ENCODE peak calls at places on chromosomes 7 and 10, in four cellular contexts. I is activated B cell treated with CpG ODN at 0.5 μM for 24 hours, X is lower lobe of right lung, K is lower leg skin. V is an unnamed sample.

GRCh38 chr7:77538186-77538907 is 1.3 kb downstream of the PTPN12 start:
- DNase-seq in I (no peak), X (peak), K (peak), V (peak)

GRCh38 chr10:106500041-106500440 is 664.5 kb downstream of the SORCS1 start:
- DNase-seq in I (no peak), X (no peak), K (no peak), V (no peak)

GRCh38 chr10:132382231-132382922 is 14.6 kb upstream of the PWWP2B start:
- DNase-seq in I (no peak), X (no peak), K (no peak), V (peak)

GRCh38 chr10:31352436-31353226 is 33.6 kb downstream of the ZEB1 start:
- DNase-seq in I (no peak), X (no peak), K (no peak), V (no peak)

GRCh38 chr10:132850896-132851295 is 64.9 kb upstream of the NKX6-2 start:
- DNase-seq in I (no peak), X (no peak), K (no peak), V (no peak)

GRCh38 chr7:30594055-30594539 is 581 bp upstream of the GARS1 start:
- DNase-seq in I (peak), X (peak), K (peak), V (peak)

GRCh38 chr7:2730846-2731770 is 43.1 kb downstream of the AMZ1 start:
- DNase-seq in I (peak), X (no peak), K (no peak), V (peak)

GRCh38 chr10:31528834-31529233 is 209.8 kb downstream of the ZEB1 start:
- DNase-seq in I (no peak), X (no peak), K (no peak), V (no peak)

GRCh38 chr10:132151951-132152505 is 34.7 kb upstream of the DPYSL4 start:
- DNase-seq in I (no peak), X (peak), K (no peak), V (peak)

GRCh38 chr7:39238209-39238869 is 260.6 kb downstream of the POU6F2 start:
- DNase-seq in I (no peak), X (no peak), K (no peak), V (no peak)

GRCh38 chr7:3578399-3578798 is 277.3 kb downstream of the SDK1 start:
- DNase-seq in I (no peak), X (no peak), K (no peak), V (no peak)

GRCh38 chr7:107147464-107148214 is 21.2 kb upstream of the HBP1 start:
- DNase-seq in I (no peak), X (no peak), K (no peak), V (no peak)

GRCh38 chr7:46286346-46286745 is 365.3 kb upstream of the IGFBP3 start:
- DNase-seq in I (no peak), X (no peak), K (no peak), V (no peak)

GRCh38 chr7:70317356-70317755 is 719.1 kb downstream of the AUTS2 start:
- DNase-seq in I (no peak), X (no peak), K (no peak), V (no peak)

GRCh38 chr7:100221767-100222444 is 2.2 kb downstream of the PVRIG start:
- DNase-seq in I (no peak), X (no peak), K (no peak), V (no peak)

GRCh38 chr10:103197177-103197576 is 4.1 kb upstream of the NT5C2 start:
- DNase-seq in I (no peak), X (peak), K (peak), V (peak)

GRCh38 chr10:122029503-122030199 is 40.7 kb downstream of the TACC2 start:
- DNase-seq in I (no peak), X (no peak), K (no peak), V (no peak)

GRCh38 chr10:122034149-122034756 is 45.3 kb downstream of the TACC2 start:
- DNase-seq in I (no peak), X (no peak), K (no peak), V (no peak)

GRCh38 chr10:122033224-122033926 is 44.4 kb downstream of the TACC2 start:
- DNase-seq in I (no peak), X (peak), K (no peak), V (no peak)

GRCh38 chr10:122030200-122030552 is 41.2 kb downstream of the TACC2 start:
- DNase-seq in I (no peak), X (no peak), K (no peak), V (no peak)
- TF ChIP-seq CTCF in I (no peak), X (no peak), K (no peak), V (no peak)

GRCh38 chr7:132872034-132872433 is 209.9 kb downstream of the CHCHD3 start:
- DNase-seq in I (no peak), X (no peak), K (no peak), V (no peak)

GRCh38 chr7:132866551-132866950 is 215.3 kb downstream of the CHCHD3 start:
- DNase-seq in I (no peak), X (no peak), K (no peak), V (no peak)

GRCh38 chr7:132876576-132876975 is 205.3 kb downstream of the CHCHD3 start:
- DNase-seq in I (no peak), X (no peak), K (no peak), V (no peak)

GRCh38 chr7:132869166-132869861 is 212.6 kb downstream of the CHCHD3 start:
- DNase-seq in I (no peak), X (no peak), K (no peak), V (no peak)

GRCh38 chr7:132871419-132871818 is 210.5 kb downstream of the CHCHD3 start:
- DNase-seq in I (no peak), X (no peak), K (no peak), V (no peak)
- TF ChIP-seq CTCF in I (no peak), X (no peak), K (no peak), V (no peak)

DNA sequence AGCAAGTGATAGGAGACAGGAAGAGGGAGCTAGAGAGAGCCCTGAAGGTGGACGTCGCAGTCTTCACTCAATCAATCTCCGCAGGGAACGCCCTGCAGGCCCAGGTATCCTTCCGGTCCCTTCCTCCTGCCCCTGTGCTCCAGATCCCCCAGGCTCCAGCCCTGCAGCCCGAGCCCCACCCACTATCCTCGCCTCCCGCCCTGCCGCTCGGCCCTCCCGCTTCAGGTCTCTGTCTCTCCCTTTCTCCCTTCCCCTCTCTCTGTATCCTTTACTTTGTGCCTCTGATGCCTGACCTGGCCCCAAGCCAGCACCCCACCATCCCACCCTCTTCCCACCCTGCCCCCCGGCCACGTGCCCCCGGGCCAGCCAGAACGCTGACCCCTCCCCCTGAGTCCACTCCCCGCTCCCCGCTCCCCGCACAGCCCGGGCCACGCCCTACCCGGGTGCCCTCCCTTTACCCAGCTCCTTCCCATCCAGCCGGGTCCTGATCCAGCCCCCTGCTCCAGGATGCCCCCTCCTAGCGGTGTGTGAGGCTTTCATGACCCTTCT is 127.7 kb downstream of the UBE2H start:
- DNase-seq in I (no peak), X (peak), K (no peak), V (no peak)
- TF ChIP-seq CTCF in I (no peak), X (no peak), K (no peak), V (no peak)

DNA sequence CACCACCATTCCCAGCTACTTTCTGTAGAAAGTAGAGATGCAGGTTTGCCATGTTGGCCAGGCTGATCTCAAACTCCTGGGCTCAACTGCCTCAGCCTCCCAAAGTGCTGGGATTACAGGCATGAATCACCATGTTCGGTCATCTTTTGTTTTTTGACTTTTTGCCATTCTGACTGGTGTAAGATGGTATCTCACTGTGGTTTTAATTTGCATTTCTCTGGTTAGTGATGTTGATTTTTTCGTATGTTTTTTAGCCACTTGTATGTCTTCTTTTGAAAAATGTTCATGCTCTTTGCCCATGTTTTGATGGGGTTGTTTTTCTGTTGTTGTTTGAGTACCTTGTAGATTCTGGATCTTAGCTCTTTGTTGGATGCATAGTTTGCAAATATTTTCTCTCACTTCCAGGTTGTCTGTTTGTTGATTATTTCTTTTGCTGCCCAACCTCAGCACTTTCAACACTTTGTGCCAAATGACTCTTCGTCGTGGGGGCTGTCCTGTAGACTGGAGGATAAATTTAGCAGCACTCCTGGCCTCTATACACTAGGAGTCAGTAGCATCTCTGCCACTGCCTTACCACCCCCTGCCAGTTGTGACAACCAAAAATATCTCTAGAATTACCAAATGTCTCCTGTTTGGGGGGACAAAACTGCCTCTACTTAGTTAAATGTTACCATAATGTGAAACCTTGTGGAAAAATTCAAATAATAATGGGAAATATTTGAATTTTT is 6.5 kb upstream of the CPED1 start:
- DNase-seq in I (no peak), X (no peak), K (no peak), V (no peak)
- TF ChIP-seq CTCF in I (no peak), X (no peak), K (no peak), V (no peak)

DNA sequence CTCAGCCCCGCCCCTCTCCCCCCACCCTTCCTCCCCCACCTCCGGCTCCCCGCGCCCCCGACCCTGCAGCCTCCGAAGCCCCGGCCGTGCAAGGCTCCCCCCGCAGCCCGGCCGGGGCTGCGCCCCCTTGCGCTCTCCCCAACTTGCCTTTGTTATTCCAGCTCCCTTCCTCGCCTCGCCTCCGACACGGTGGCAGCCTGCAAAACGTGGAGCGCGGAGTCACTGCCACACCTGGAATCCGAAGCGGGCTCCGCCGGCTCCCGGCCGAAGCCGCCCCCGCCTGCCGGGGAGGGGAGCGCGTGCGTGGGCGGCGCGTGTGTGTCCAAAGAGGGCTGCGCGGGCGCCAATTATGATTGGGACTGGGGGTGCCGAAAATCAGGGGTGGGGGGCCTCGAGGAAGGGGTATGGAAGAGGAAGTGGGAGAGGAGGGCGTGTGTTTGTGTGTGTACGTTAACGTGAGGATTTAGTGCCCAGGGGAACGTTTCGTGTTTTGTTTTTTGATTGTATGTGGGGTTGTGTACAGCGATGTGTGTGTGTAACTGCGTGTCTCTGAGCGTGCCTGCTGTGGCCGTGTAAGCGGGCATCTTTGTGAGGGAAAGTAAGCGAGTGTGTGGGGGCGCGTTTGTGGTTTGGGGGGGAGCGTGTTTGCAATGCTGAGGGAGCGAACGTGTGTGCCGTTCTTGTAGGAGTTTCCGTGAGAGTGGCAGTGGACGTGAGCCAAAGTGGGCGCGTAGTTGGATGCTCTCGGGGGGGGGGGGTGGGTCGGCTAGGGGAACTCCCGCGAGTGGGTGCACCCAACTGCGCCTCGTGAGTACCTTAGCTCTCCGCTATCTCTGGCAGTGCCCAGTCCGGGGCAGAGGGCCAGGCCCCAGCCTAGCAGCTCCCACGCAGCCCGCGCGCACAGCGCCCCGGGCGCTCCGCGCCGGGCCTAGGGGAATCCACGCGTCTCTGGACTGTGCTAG is 1.2 kb upstream of the ZMIZ1 start:
- DNase-seq in I (peak), X (peak), K (peak), V (peak)
- TF ChIP-seq CTCF in I (no peak), X (peak), K (no peak), V (no peak)

V was measured in CD14-positive monocyte.